ENCODE peak calls at places on chromosomes 2 and 18, in eight cellular contexts. P, U, O, X, T, F, V and Q are unnamed samples.

GRCh38 chr2:222424281-222424728 is at the start of gene SGPP2:
- DNase-seq in F (no peak), V (no peak), U (peak), O (peak), P (no peak), T (peak), X (peak), Q (no peak)

GRCh38 chr2:224122542-224122941 is 83.5 kb upstream of the SERPINE2 start:
- DNase-seq in T (no peak), V (no peak), O (no peak), U (no peak), F (no peak), X (no peak), P (no peak), Q (no peak)

GRCh38 chr2:45168731-45169338 is 159.6 kb upstream of the SIX2 start:
- DNase-seq in X (peak), O (peak), U (peak), P (no peak), V (no peak), T (peak), F (no peak), Q (peak)

GRCh38 chr18:76572517-76573247 is 77.6 kb upstream of the ZNF516 start:
- DNase-seq in T (no peak), V (no peak), P (no peak), F (no peak), X (no peak), O (no peak), U (no peak), Q (no peak)

GRCh38 chr2:239949537-239949936 is 75.6 kb downstream of the NDUFA10 start:
- DNase-seq in O (no peak), P (no peak), T (no peak), X (no peak), U (no peak), F (no peak), V (no peak), Q (no peak)

GRCh38 chr2:176589956-176590509 is 320.8 kb downstream of the MTX2 start:
- DNase-seq in O (no peak), P (no peak), X (no peak), V (no peak), F (no peak), T (no peak), U (no peak), Q (no peak)

GRCh38 chr2:241885701-241886643 is 16.4 kb downstream of the RTP5 start:
- DNase-seq in V (no peak), O (no peak), U (no peak), F (no peak), P (no peak), T (peak), X (peak), Q (no peak)

GRCh38 chr2:12110074-12110473 is 363.6 kb downstream of the LPIN1 start:
- DNase-seq in X (no peak), O (no peak), F (no peak), P (no peak), U (no peak), V (no peak), T (no peak), Q (no peak)

GRCh38 chr2:144367030-144367429 is 152.9 kb downstream of the ZEB2 start:
- DNase-seq in T (no peak), F (no peak), O (no peak), U (no peak), P (no peak), V (no peak), X (no peak), Q (no peak)

GRCh38 chr2:143850084-143850483 is 669.8 kb downstream of the ZEB2 start:
- DNase-seq in V (no peak), U (no peak), P (no peak), X (no peak), F (no peak), O (no peak), T (no peak), Q (no peak)

GRCh38 chr18:48884306-48885235 is 66.2 kb downstream of the SMAD7 start:
- DNase-seq in F (no peak), V (no peak), T (no peak), U (no peak), O (no peak), P (no peak), X (no peak), Q (no peak)

GRCh38 chr2:24206242-24206641 is 31.4 kb downstream of the FAM228A start:
- DNase-seq in X (no peak), V (no peak), T (peak), O (no peak), P (no peak), U (no peak), F (no peak), Q (no peak)

GRCh38 chr2:134127496-134127895 is 126.4 kb upstream of the MGAT5 start:
- DNase-seq in P (no peak), V (no peak), X (peak), T (no peak), O (no peak), F (no peak), U (no peak), Q (no peak)

GRCh38 chr2:71492112-71492511 is 38.8 kb downstream of the DYSF start:
- DNase-seq in T (no peak), U (no peak), P (no peak), O (no peak), X (no peak), V (no peak), F (no peak), Q (no peak)

GRCh38 chr18:79068299-79068945 is 772 bp upstream of the ATP9B start:
- DNase-seq in O (no peak), U (no peak), X (no peak), F (peak), T (no peak), P (no peak), V (no peak), Q (no peak)

GRCh38 chr2:216287251-216287650 is 85.0 kb downstream of the MARCHF4 start:
- DNase-seq in F (no peak), V (peak), X (no peak), T (no peak), P (peak), U (no peak), O (no peak), Q (no peak)

GRCh38 chr2:117960231-117960630 is 53.6 kb downstream of the CCDC93 start:
- DNase-seq in T (no peak), U (no peak), X (no peak), F (no peak), P (no peak), V (no peak), O (no peak), Q (no peak)

GRCh38 chr2:194104687-194105086 is 1552.3 kb upstream of the SLC39A10 start:
- DNase-seq in X (peak), U (no peak), T (no peak), V (no peak), O (no peak), F (no peak), P (no peak), Q (no peak)

GRCh38 chr18:42611134-42611533 is 504.4 kb downstream of the RIT2 start:
- DNase-seq in P (no peak), O (no peak), T (no peak), F (no peak), U (no peak), V (no peak), X (no peak), Q (no peak)

GRCh38 chr2:232345251-232345650 is 33.3 kb upstream of the ALPP start:
- DNase-seq in X (no peak), P (no peak), T (no peak), V (no peak), U (no peak), O (no peak), F (no peak), Q (no peak)

GRCh38 chr2:205158404-205158803 is 523.9 kb upstream of the NRP2 start:
- DNase-seq in T (no peak), V (no peak), P (no peak), F (no peak), U (no peak), X (no peak), O (no peak), Q (no peak)

GRCh38 chr18:24094561-24094960 is 44.3 kb upstream of the CABYR start:
- DNase-seq in X (no peak), O (no peak), F (no peak), T (no peak), P (no peak), U (no peak), V (no peak), Q (no peak)

GRCh38 chr2:169741-170140 is 94.1 kb downstream of the SH3YL1 start:
- DNase-seq in O (no peak), V (no peak), F (no peak), X (no peak), T (no peak), P (no peak), U (no peak), Q (no peak)